ENCODE peak calls at places on chromosomes 2 and 18, in ten cellular contexts. Q is HCT116; W is lung; K is PC-3; F is endodermal cell; D is CD8-positive, alpha-beta memory T cell; Y is AG04450; H is CD8-positive, alpha-beta T cell; P is coronary artery; R is left ventricle myocardium inferior. S is an unnamed sample.

GRCh38 chr2:173109253-173110188 is 33.9 kb downstream of the MAP3K20 start:
- DNase-seq in R (no peak), H (no peak), D (no peak), F (no peak), K (peak), Q (no peak), W (no peak), Y (peak), P (no peak), S (no peak)

GRCh38 chr2:128376241-128377041 is 57.8 kb upstream of the HS6ST1 start:
- DNase-seq in Y (no peak), F (no peak), K (no peak), P (peak), W (no peak), H (no peak), Q (no peak), D (no peak), R (no peak), S (no peak)

GRCh38 chr18:22446906-22447305 is 29.2 kb upstream of the CTAGE1 start:
- DNase-seq in W (no peak), Y (no peak), R (no peak), P (no peak), K (no peak), H (no peak), D (no peak), F (no peak), Q (no peak), S (no peak)

GRCh38 chr18:44895176-44895798 is 214.6 kb downstream of the SETBP1 start:
- DNase-seq in D (no peak), K (peak), Y (peak), F (no peak), W (no peak), Q (no peak), R (peak), H (no peak), P (no peak), S (peak)

GRCh38 chr2:72932045-72932444 is 14.7 kb downstream of the EMX1 start:
- DNase-seq in Q (no peak), H (no peak), W (no peak), P (no peak), F (no peak), D (no peak), K (peak), Y (peak), R (no peak), S (peak)

GRCh38 chr2:235551965-235552364 is 58.1 kb downstream of the AGAP1 start:
- DNase-seq in P (no peak), R (peak), D (no peak), K (peak), H (no peak), W (peak), Y (no peak), F (peak), Q (peak), S (no peak)

GRCh38 chr18:79687806-79688205 is 8.2 kb downstream of the CTDP1 start:
- DNase-seq in K (peak), H (no peak), R (no peak), W (no peak), Q (no peak), P (peak), D (no peak), F (peak), Y (no peak), S (no peak)

GRCh38 chr2:205733648-205734047 is 51.3 kb downstream of the NRP2 start:
- DNase-seq in Q (no peak), W (no peak), D (no peak), F (peak), H (no peak), R (no peak), K (no peak), P (no peak), Y (no peak), S (no peak)

GRCh38 chr2:183243760-183244159 is 119.5 kb downstream of the NUP35 start:
- DNase-seq in K (no peak), P (no peak), F (no peak), Y (no peak), W (no peak), H (no peak), Q (no peak), R (no peak), D (no peak), S (no peak)

GRCh38 chr18:3966985-3967856 is 487.9 kb downstream of the DLGAP1 start:
- DNase-seq in D (no peak), K (peak), W (no peak), H (no peak), F (peak), Q (no peak), Y (no peak), R (peak), P (no peak), S (no peak)

GRCh38 chr2:55954306-55955035 is 30.9 kb upstream of the EFEMP1 start:
- DNase-seq in F (no peak), Y (peak), R (no peak), H (no peak), K (no peak), Q (no peak), W (no peak), P (no peak), D (no peak), S (no peak)

GRCh38 chr18:32469190-32469611 is 1.5 kb downstream of the GAREM1 start:
- DNase-seq in D (no peak), W (peak), F (peak), Y (no peak), R (peak), H (no peak), P (peak), K (peak), Q (peak), S (no peak)

GRCh38 chr2:180463608-180464007 is 456.5 kb upstream of the CWC22 start:
- DNase-seq in Y (no peak), K (no peak), H (no peak), R (no peak), P (no peak), Q (no peak), F (no peak), D (no peak), W (no peak), S (no peak)

GRCh38 chr2:164015328-164016123 is 279.7 kb upstream of the FIGN start:
- DNase-seq in H (no peak), Y (no peak), Q (no peak), F (no peak), K (no peak), R (no peak), D (no peak), W (no peak), P (no peak), S (no peak)

GRCh38 chr2:122805346-122805745 is 1049.9 kb downstream of the TSN start:
- DNase-seq in F (no peak), H (no peak), Q (no peak), W (no peak), Y (no peak), R (no peak), P (no peak), D (no peak), K (no peak), S (no peak)

GRCh38 chr18:45437399-45437798 is 177.9 kb upstream of the SLC14A2 start:
- DNase-seq in W (no peak), H (no peak), Y (no peak), P (no peak), R (no peak), Q (no peak), D (no peak), K (no peak), F (no peak), S (no peak)

GRCh38 chr2:82062469-82062868 is 1757.9 kb upstream of the LRRTM1 start:
- DNase-seq in H (no peak), W (no peak), D (no peak), P (no peak), Q (no peak), Y (no peak), F (no peak), K (peak), R (no peak), S (no peak)

GRCh38 chr2:47654790-47655562 is 128.0 kb upstream of the MSH6 start:
- DNase-seq in W (peak), D (no peak), Y (no peak), H (no peak), F (peak), K (peak), P (no peak), Q (no peak), R (no peak), S (no peak)

GRCh38 chr2:10272464-10272863 is 30.2 kb upstream of the HPCAL1 start:
- DNase-seq in H (no peak), F (peak), D (no peak), K (no peak), W (no peak), P (no peak), Q (no peak), Y (no peak), R (no peak), S (no peak)

GRCh38 chr2:17626986-17627385 is 86.5 kb downstream of the VSNL1 start:
- DNase-seq in W (no peak), H (no peak), Y (no peak), D (no peak), Q (no peak), F (no peak), P (no peak), R (no peak), K (no peak), S (no peak)

GRCh38 chr18:51069885-51070284 is 39.9 kb downstream of the SMAD4 start:
- DNase-seq in D (no peak), W (no peak), K (no peak), F (no peak), P (no peak), R (no peak), H (no peak), Q (no peak), Y (no peak), S (no peak)

GRCh38 chr2:64859208-64860161 is 129.7 kb upstream of the SLC1A4 start:
- DNase-seq in H (no peak), D (no peak), P (peak), F (peak), Y (peak), R (peak), W (peak), K (peak), Q (peak), S (no peak)

GRCh38 chr2:64860936-64861335 is 128.3 kb upstream of the SLC1A4 start:
- DNase-seq in Q (no peak), R (no peak), W (no peak), H (no peak), D (no peak), P (no peak), Y (no peak), F (no peak), K (no peak), S (no peak)

GRCh38 chr2:64860321-64860751 is 128.9 kb upstream of the SLC1A4 start:
- DNase-seq in F (no peak), K (no peak), H (no peak), D (no peak), Q (no peak), Y (no peak), W (no peak), P (no peak), R (no peak), S (no peak)

GRCh38 chr2:64857581-64858471 is 131.4 kb upstream of the SLC1A4 start:
- DNase-seq in Y (no peak), K (no peak), D (no peak), H (no peak), R (peak), Q (no peak), W (no peak), F (peak), P (peak), S (no peak)

DNA sequence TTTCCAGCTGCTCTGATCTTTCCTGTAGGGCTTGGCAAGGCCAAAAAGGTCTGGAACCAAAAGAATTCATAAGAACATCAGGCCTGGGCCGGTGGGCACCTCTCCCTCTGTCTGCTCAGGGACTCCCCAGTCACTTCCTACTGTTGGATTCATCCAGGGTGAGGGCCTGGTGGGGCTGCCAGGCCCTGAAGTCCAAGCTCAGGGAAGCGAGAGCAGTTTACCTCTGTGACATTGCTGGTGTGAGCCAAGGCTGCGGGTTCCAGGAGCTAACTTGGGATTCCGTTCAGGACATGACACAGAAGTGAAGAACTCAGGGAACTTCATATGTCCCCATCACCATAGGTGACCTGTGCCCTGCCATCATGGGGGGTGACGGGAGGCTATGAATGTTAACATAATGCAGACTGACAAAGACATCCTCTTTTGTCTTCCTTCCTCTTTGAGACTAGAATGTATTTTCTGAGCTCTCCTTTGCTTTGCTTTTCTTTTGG is 130.6 kb upstream of the SLC1A4 start:
- DNase-seq in W (no peak), P (no peak), R (no peak), F (peak), Q (no peak), D (no peak), H (no peak), K (no peak), Y (no peak), S (no peak)
- H3K4me3 ChIP-seq in W (no peak), P (peak), R (peak), F (no peak), Q (no peak), D (no peak), H (no peak), K (no peak), Y (no peak), S (no peak)

DNA sequence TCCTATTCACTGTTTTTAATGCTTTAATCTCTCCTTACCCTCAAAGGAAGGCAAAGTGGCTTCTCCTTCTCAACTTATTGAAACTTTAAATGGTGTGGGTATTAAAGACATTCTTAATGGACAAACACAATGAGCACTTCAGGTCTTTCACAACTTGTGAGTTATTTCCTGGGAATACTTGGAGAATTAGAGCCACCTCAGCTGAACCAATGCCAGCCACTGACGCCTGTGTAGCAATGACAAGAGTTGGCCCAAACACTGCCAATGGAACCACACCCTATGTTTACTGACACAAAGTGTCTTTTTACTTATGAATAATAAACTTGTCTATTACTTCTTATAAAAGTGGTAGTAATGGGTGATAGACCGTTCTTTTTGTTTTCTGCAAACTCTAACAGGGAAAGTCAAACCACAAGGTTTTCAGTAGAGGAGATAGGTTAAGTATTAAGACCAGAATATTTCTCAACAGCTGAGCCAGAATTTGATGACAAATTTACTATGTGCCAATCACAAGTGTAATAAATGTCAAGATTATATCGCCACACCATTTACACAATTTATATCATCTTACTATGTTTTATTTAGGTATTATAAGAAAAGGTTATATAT is 12.5 kb upstream of the CHAC2 start:
- DNase-seq in D (no peak), R (peak), P (no peak), F (no peak), W (peak), H (no peak), Y (no peak), Q (no peak), K (peak), S (no peak)
- H3K27ac ChIP-seq in D (no peak), R (no peak), P (no peak), F (no peak), W (no peak), H (no peak), Y (no peak), Q (no peak), K (peak), S (no peak)

GRCh38 chr2:176126929-176127768 is 2.4 kb upstream of the HOXD8 start:
- DNase-seq in R (peak), Q (no peak), Y (peak), H (peak), K (peak), F (peak), W (peak), P (no peak), D (peak), S (peak)
- H3K4me3 ChIP-seq in R (no peak), Q (peak), Y (no peak), H (no peak), K (peak), F (no peak), W (no peak), P (no peak), D (no peak), S (no peak)

DNA sequence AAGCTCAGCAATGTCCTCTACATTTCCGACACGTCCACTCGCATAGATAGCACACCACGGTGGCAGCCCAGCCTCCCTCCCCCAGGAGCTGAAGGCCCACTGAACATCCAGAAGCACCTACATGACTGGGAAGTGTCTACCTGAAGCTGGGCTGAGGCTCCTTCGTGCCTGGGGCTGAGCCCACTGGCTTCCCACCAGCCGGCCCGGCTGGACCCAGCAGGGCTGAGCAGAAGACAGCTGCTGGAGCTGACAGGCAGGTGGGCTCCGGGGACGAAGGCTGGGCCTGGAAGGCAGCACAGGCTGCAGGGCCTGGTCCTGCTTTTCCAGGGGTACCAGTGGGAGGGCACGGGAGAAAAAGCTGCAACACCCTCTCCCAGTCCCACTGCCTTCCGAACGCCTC is 13.5 kb downstream of the SDC1 start:
- DNase-seq in Q (no peak), P (no peak), K (no peak), R (no peak), W (no peak), Y (no peak), F (peak), H (no peak), D (no peak), S (no peak)
- H3K27ac ChIP-seq in Q (no peak), P (no peak), K (no peak), R (no peak), W (no peak), Y (no peak), F (peak), H (no peak), D (no peak), S (no peak)

GRCh38 chr2:70959271-70959761 is 19.1 kb upstream of the ANKRD53 start:
- DNase-seq in Y (no peak), P (peak), R (no peak), D (no peak), K (no peak), Q (no peak), W (peak), H (no peak), F (peak), S (no peak)

GRCh38 chr2:70959851-70960832 is 18.3 kb upstream of the ANKRD53 start:
- DNase-seq in R (no peak), P (peak), Y (no peak), F (peak), Q (no peak), H (no peak), W (peak), K (no peak), D (no peak), S (no peak)

GRCh38 chr2:70960833-70961647 is 17.4 kb upstream of the ANKRD53 start:
- DNase-seq in K (no peak), D (no peak), F (peak), Q (no peak), P (peak), R (no peak), Y (no peak), H (no peak), W (peak), S (no peak)

GRCh38 chr2:70957838-70958237 is 20.6 kb upstream of the ANKRD53 start:
- DNase-seq in F (peak), R (no peak), K (no peak), Y (no peak), D (no peak), W (peak), H (no peak), Q (no peak), P (peak), S (no peak)

DNA sequence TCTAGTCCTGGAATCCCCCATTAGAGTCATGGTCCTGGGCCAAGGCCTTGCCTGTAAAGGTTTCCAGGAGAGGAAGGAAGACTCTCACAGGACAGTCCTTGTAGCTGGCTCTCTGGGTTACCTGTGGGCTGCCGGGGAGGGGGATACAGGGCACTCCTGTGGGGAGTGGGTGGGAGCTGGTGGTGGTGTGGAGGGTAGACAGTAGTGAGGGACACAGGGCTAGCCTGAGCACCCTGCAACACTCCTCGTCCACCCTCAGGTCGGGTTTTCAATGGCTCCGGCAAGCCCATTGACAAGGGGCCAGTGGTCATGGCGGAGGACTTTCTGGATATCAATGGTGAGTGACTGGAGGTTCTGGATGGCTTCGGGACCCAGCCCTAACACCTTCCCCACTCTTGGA is 19.7 kb upstream of the ANKRD53 start:
- DNase-seq in F (peak), R (no peak), P (peak), W (peak), Q (no peak), K (no peak), H (no peak), D (no peak), Y (no peak), S (no peak)
- H3K4me3 ChIP-seq in F (no peak), R (no peak), P (no peak), W (no peak), Q (no peak), K (no peak), H (no peak), D (no peak), Y (no peak), S (no peak)

GRCh38 chr18:9931146-9931545 is 17.3 kb downstream of the VAPA start:
- DNase-seq in K (no peak), Y (no peak), F (no peak), W (no peak), Q (no peak), P (no peak), R (no peak), H (no peak), D (no peak), S (no peak)
- H3K27ac ChIP-seq in K (no peak), Y (no peak), F (no peak), W (no peak), Q (no peak), P (no peak), R (no peak), H (no peak), D (no peak), S (no peak)

GRCh38 chr18:63980027-63980426 is 10.1 kb downstream of the SERPINB8 start:
- DNase-seq in W (no peak), D (no peak), Y (no peak), R (no peak), K (no peak), H (no peak), Q (no peak), P (no peak), F (no peak), S (no peak)

GRCh38 chr18:63981719-63982118 is 11.8 kb downstream of the SERPINB8 start:
- DNase-seq in W (no peak), F (no peak), Y (no peak), P (no peak), Q (no peak), D (no peak), H (no peak), K (no peak), R (no peak), S (no peak)

GRCh38 chr18:63977040-63977439 is 7.2 kb downstream of the SERPINB8 start:
- DNase-seq in R (no peak), K (no peak), H (no peak), Y (no peak), D (no peak), F (no peak), Q (no peak), W (no peak), P (no peak), S (no peak)

GRCh38 chr18:63980896-63981454 is 11.1 kb downstream of the SERPINB8 start:
- DNase-seq in Y (no peak), P (no peak), R (no peak), H (no peak), K (no peak), D (no peak), F (no peak), W (no peak), Q (no peak), S (no peak)

GRCh38 chr18:63979409-63979908 is 9.6 kb downstream of the SERPINB8 start:
- DNase-seq in F (peak), Y (peak), K (peak), Q (peak), P (no peak), D (peak), W (peak), H (peak), R (no peak), S (peak)
- H3K4me3 ChIP-seq in F (no peak), Y (peak), K (no peak), Q (no peak), P (peak), D (no peak), W (no peak), H (no peak), R (peak), S (no peak)

GRCh38 chr2:231239751-231240150 is 41.3 kb downstream of the ARMC9 start:
- DNase-seq in W (no peak), D (no peak), K (no peak), F (no peak), Y (no peak), Q (no peak), P (no peak), H (no peak), R (no peak), S (no peak)

GRCh38 chr2:231244382-231245252 is 46.2 kb downstream of the ARMC9 start:
- DNase-seq in P (no peak), K (no peak), F (no peak), Q (no peak), D (no peak), W (no peak), R (no peak), H (no peak), Y (no peak), S (no peak)

GRCh38 chr2:231238694-231239093 is 40.3 kb downstream of the ARMC9 start:
- DNase-seq in Y (no peak), W (no peak), P (no peak), D (no peak), F (no peak), Q (no peak), R (no peak), H (no peak), K (no peak), S (no peak)

GRCh38 chr2:231243883-231244282 is 45.5 kb downstream of the ARMC9 start:
- DNase-seq in P (no peak), F (no peak), H (no peak), K (no peak), D (no peak), Q (no peak), R (no peak), W (no peak), Y (no peak), S (no peak)

GRCh38 chr2:231241755-231242507 is 43.5 kb downstream of the ARMC9 start:
- DNase-seq in Q (no peak), Y (no peak), P (no peak), K (no peak), W (no peak), F (no peak), D (no peak), R (no peak), H (no peak), S (no peak)
- H3K27ac ChIP-seq in Q (no peak), Y (no peak), P (no peak), K (no peak), W (peak), F (no peak), D (no peak), R (peak), H (no peak), S (no peak)

S was measured in DND-41.